ENCODE peak calls at places on chromosomes 1 and 21, in seven cellular contexts. I is SK-N-SH, L is H1, X is GM12892, R is K562, Q is HepG2, N is GM12878. O is an unnamed sample.

GRCh38 chr1:58592521-58593134 is 15.6 kb upstream of the TACSTD2 start:
- DNase-seq in I (no peak), L (no peak), X (no peak), R (no peak), Q (no peak), N (no peak), O (no peak)

GRCh38 chr1:108814343-108815125 is 42.4 kb downstream of the AKNAD1 start:
- DNase-seq in I (no peak), L (no peak), X (no peak), R (peak; percentile 26), Q (no peak), N (no peak), O (no peak)

GRCh38 chr1:219365435-219365834 is 191.8 kb downstream of the LYPLAL1 start:
- DNase-seq in I (no peak), L (no peak), X (no peak), R (no peak), Q (no peak), N (no peak), O (no peak)

GRCh38 chr1:109467301-109467777 is 993 bp downstream of the SYPL2 start:
- DNase-seq in I (no peak), L (peak; percentile 64), X (no peak), R (no peak), Q (no peak), N (no peak), O (no peak)

GRCh38 chr1:208120426-208120790 is 123.8 kb downstream of the PLXNA2 start:
- DNase-seq in I (no peak), L (no peak), X (no peak), R (no peak), Q (no peak), N (no peak), O (no peak)

GRCh38 chr1:243443557-243443956 is 187.7 kb downstream of the SDCCAG8 start:
- DNase-seq in I (no peak), L (no peak), X (no peak), R (no peak), Q (no peak), N (no peak), O (no peak)

GRCh38 chr21:44778499-44778911 is 23.1 kb downstream of the UBE2G2 start:
- DNase-seq in I (no peak), L (no peak), X (no peak), R (no peak), Q (peak; percentile 69), N (no peak), O (no peak)

GRCh38 chr1:14143777-14144176 is 443.8 kb downstream of the PRDM2 start:
- DNase-seq in I (no peak), L (no peak), X (no peak), R (no peak), Q (no peak), N (no peak), O (no peak)

GRCh38 chr1:184028854-184029623 is 8.5 kb downstream of the COLGALT2 start:
- DNase-seq in I (peak; percentile 9), L (no peak), X (no peak), R (peak; percentile 85), Q (peak; percentile 33), N (no peak), O (no peak)

GRCh38 chr1:64956241-64956640 is 10.1 kb downstream of the JAK1 start:
- DNase-seq in I (no peak), L (no peak), X (no peak), R (peak; percentile 80), Q (no peak), N (no peak), O (no peak)

GRCh38 chr1:99269321-99269720 is 5.0 kb downstream of the PLPPR4 start:
- DNase-seq in I (no peak), L (no peak), X (no peak), R (no peak), Q (no peak), N (no peak), O (no peak)

GRCh38 chr1:26607191-26607590 is 77.6 kb downstream of the RPS6KA1 start:
- DNase-seq in I (no peak), L (no peak), X (no peak), R (no peak), Q (no peak), N (no peak), O (no peak)

GRCh38 chr21:14306143-14306907 is 76.6 kb downstream of the HSPA13 start:
- DNase-seq in I (no peak), L (no peak), X (no peak), R (peak; percentile 26), Q (no peak), N (no peak), O (no peak)

GRCh38 chr1:167328306-167328705 is 107.6 kb downstream of the POU2F1 start:
- DNase-seq in I (no peak), L (no peak), X (no peak), R (no peak), Q (no peak), N (peak; percentile 23), O (no peak)

GRCh38 chr1:87473203-87473661 is 144.6 kb downstream of the LMO4 start:
- DNase-seq in I (no peak), L (no peak), X (no peak), R (peak; percentile 9), Q (no peak), N (no peak), O (no peak)

GRCh38 chr1:96418969-96419368 is 302.6 kb upstream of the PTBP2 start:
- DNase-seq in I (no peak), L (no peak), X (no peak), R (no peak), Q (no peak), N (no peak), O (no peak)

GRCh38 chr1:96425382-96426129 is 296.0 kb upstream of the PTBP2 start:
- DNase-seq in I (no peak), L (no peak), X (no peak), R (no peak), Q (no peak), N (no peak), O (no peak)

GRCh38 chr1:96424882-96425281 is 296.7 kb upstream of the PTBP2 start:
- DNase-seq in I (no peak), L (no peak), X (no peak), R (no peak), Q (no peak), N (no peak), O (no peak)
- TF ChIP-seq TAF1 in I (no peak), L (no peak), X (no peak), R (no peak), Q (no peak), N (no peak), O (no peak)

GRCh38 chr1:246221390-246222240 is 285.5 kb downstream of the SMYD3 start:
- DNase-seq in I (no peak), L (no peak), X (no peak), R (no peak), Q (no peak), N (no peak), O (no peak)
- TF ChIP-seq TAF1 in I (no peak), L (no peak), X (no peak), R (no peak), Q (no peak), N (no peak), O (no peak)

GRCh38 chr1:194067772-194068171 is 881.4 kb upstream of the B3GALT2 start:
- DNase-seq in I (no peak), L (no peak), X (no peak), R (no peak), Q (no peak), N (no peak), O (no peak)

GRCh38 chr1:194069831-194070218 is 883.4 kb upstream of the B3GALT2 start:
- DNase-seq in I (no peak), L (no peak), X (no peak), R (no peak), Q (no peak), N (no peak), O (no peak)

GRCh38 chr1:194071200-194071599 is 884.8 kb upstream of the B3GALT2 start:
- DNase-seq in I (peak; percentile 4), L (no peak), X (no peak), R (no peak), Q (no peak), N (no peak), O (no peak)

GRCh38 chr1:194068444-194069167 is 882.2 kb upstream of the B3GALT2 start:
- DNase-seq in I (no peak), L (no peak), X (no peak), R (no peak), Q (no peak), N (no peak), O (no peak)

DNA sequence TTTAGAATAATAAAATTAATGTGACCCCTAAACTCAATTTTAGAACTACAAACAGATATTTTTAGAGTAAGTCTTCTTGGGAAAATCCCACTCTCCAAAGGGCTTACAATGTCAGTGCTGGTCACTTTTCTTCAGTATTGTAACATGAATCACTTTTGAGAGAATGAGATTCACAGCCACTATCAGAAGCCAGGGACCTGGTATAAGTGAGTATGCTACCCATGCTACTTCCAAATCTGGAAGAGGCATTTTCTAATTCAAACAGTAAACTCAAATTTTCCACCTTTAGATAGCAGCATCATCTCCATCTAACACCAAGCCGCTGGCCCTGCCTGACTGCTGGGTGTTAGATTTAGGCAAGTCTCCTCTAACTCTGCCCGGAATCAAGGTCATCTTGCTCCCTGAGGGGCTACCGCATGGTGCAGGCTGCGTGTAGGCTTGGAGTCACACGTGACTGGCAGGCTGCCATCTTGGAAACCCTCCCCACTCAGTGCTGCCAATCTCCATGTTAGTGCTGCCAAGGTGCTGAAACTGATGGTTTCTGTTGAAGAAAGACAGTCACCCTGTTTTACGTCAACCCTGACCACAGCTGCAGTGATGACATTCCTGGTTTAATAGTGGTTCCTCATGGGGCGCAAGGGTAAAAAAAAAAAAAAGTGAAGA is 882.9 kb upstream of the B3GALT2 start:
- DNase-seq in I (no peak), L (no peak), X (no peak), R (no peak), Q (no peak), N (no peak), O (no peak)
- TF ChIP-seq TAF1 in I (no peak), L (no peak), X (no peak), R (no peak), Q (no peak), N (no peak), O (no peak)

GRCh38 chr1:147738129-147738528 is 22.3 kb downstream of the GJA5 start:
- DNase-seq in I (no peak), L (no peak), X (no peak), R (no peak), Q (no peak), N (no peak), O (no peak)

GRCh38 chr1:147735423-147735822 is 25.0 kb downstream of the GJA5 start:
- DNase-seq in I (no peak), L (no peak), X (no peak), R (no peak), Q (no peak), N (no peak), O (no peak)

GRCh38 chr1:147740391-147740790 is 20.0 kb downstream of the GJA5 start:
- DNase-seq in I (no peak), L (peak; percentile 16), X (no peak), R (no peak), Q (no peak), N (no peak), O (no peak)

GRCh38 chr1:147738739-147739476 is 21.5 kb downstream of the GJA5 start:
- DNase-seq in I (no peak), L (no peak), X (no peak), R (no peak), Q (no peak), N (no peak), O (no peak)

DNA sequence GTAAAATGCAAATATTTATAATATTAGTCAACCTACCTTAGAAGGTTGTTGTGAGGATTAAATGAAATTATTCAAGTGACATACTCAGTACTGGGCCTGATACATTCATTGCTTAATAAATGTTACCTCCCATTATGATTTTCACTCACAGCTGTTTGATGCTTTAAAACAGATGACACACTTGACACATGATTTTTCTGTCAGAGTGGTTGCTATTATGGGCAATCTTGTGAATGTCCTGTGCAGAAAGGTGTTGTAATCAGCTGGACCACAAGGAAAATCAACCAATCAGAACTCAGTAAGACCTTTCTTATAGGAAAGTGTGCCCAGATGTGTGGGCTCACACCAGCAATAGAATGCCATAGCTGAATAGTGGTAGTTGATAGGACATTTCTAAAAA is 23.6 kb downstream of the GJA5 start:
- DNase-seq in I (no peak), L (no peak), X (no peak), R (no peak), Q (no peak), N (no peak), O (no peak)
- TF ChIP-seq TAF1 in I (no peak), L (no peak), X (no peak), R (no peak), Q (no peak), N (no peak), O (no peak)